ENCODE peak calls at places on chromosome 14, in seven cellular contexts. F, W, R, Z, E, Q and B are unnamed samples.
A peak's percentile ranks its signal among the peaks of the same experiment; 100 is the strongest.

GRCh38 chr14:68521557-68521901 is 271.3 kb downstream of the ZFP36L1 start:
- DNase-seq in R (no peak), Z (no peak), E (no peak), W (no peak), F (no peak), Q (no peak), B (no peak)

GRCh38 chr14:68626386-68626785 is 166.5 kb downstream of the ZFP36L1 start:
- DNase-seq in W (no peak), F (no peak), R (no peak), Z (no peak), E (no peak), Q (no peak), B (no peak)

GRCh38 chr14:51422704-51423103 is 182.7 kb downstream of the TMX1 start:
- DNase-seq in W (no peak), F (no peak), E (no peak), Z (no peak), R (no peak), Q (no peak), B (no peak)

GRCh38 chr14:99015833-99016232 is 256.2 kb downstream of the BCL11B start:
- DNase-seq in W (no peak), Q (no peak), E (no peak), F (no peak), Z (no peak), R (no peak), B (no peak)

GRCh38 chr14:72595152-72595551 is 298.7 kb downstream of the DPF3 start:
- DNase-seq in E (no peak), Q (no peak), R (no peak), Z (no peak), F (no peak), W (no peak), B (no peak)

GRCh38 chr14:70808023-70808401 is 1.3 kb downstream of the MAP3K9 start:
- DNase-seq in Z (no peak), E (peak; percentile 41), R (no peak), W (no peak), F (no peak), Q (peak; percentile 58), B (no peak)

GRCh38 chr14:69475194-69475818 is 9.2 kb upstream of the PLEKHD1 start:
- DNase-seq in W (no peak), R (no peak), Z (no peak), E (peak; percentile 23), Q (peak; percentile 36), F (no peak), B (no peak)

GRCh38 chr14:90368946-90369721 is 27.7 kb upstream of the CALM1 start:
- DNase-seq in W (no peak), E (no peak), R (no peak), Q (no peak), Z (no peak), F (no peak), B (no peak)

GRCh38 chr14:69319911-69320310 is 60.0 kb downstream of the GALNT16 start:
- DNase-seq in W (no peak), F (no peak), Z (no peak), E (no peak), R (no peak), Q (no peak), B (no peak)

GRCh38 chr14:61860294-61860918 is 98.2 kb downstream of the SNAPC1 start:
- DNase-seq in F (peak; percentile 30), R (no peak), Z (peak; percentile 72), Q (peak; percentile 31), W (no peak), E (peak; percentile 60), B (no peak)

GRCh38 chr14:29817767-29818166 is 109.9 kb downstream of the PRKD1 start:
- DNase-seq in W (no peak), E (no peak), R (no peak), F (no peak), Z (no peak), Q (no peak), B (no peak)

GRCh38 chr14:66600416-66600815 is 92.5 kb downstream of the GPHN start:
- DNase-seq in F (no peak), R (no peak), Z (no peak), E (no peak), Q (no peak), W (no peak), B (no peak)

GRCh38 chr14:99548871-99549270 is 55.1 kb downstream of the CCDC85C start:
- DNase-seq in F (no peak), Q (no peak), W (no peak), E (no peak), Z (no peak), R (no peak), B (no peak)

GRCh38 chr14:42944284-42944683 is 1337.6 kb downstream of the LRFN5 start:
- DNase-seq in Z (no peak), Q (no peak), W (no peak), E (no peak), F (no peak), R (no peak), B (no peak)

GRCh38 chr14:68782091-68782981 is 10.5 kb downstream of the ZFP36L1 start:
- DNase-seq in Q (no peak), E (no peak), R (no peak), W (no peak), F (no peak), Z (peak; percentile 54), B (peak; percentile 59)

GRCh38 chr14:47935332-47935731 is 259.9 kb upstream of the MDGA2 start:
- DNase-seq in Q (no peak), W (no peak), R (no peak), Z (no peak), E (no peak), F (no peak), B (no peak)

GRCh38 chr14:70897475-70897874 is 9.8 kb upstream of the PCNX1 start:
- DNase-seq in Z (no peak), F (no peak), Q (no peak), E (no peak), W (no peak), R (no peak), B (no peak)

GRCh38 chr14:52067873-52068740 is 752 bp downstream of the NID2 start:
- DNase-seq in Q (no peak), W (no peak), E (peak; percentile 57), Z (peak; percentile 35), R (no peak), F (peak; percentile 43), B (no peak)

GRCh38 chr14:72932893-72933292 is 6.6 kb downstream of the DCAF4 start:
- DNase-seq in Z (no peak), F (no peak), R (no peak), E (no peak), W (no peak), Q (no peak), B (no peak)

GRCh38 chr14:30943694-30944093 is 69.3 kb downstream of the COCH start:
- DNase-seq in E (no peak), Q (no peak), W (no peak), R (no peak), Z (no peak), F (no peak), B (no peak)

GRCh38 chr14:101821528-101821927 is 60.0 kb downstream of the PPP2R5C start:
- DNase-seq in R (no peak), W (no peak), F (no peak), Z (no peak), E (no peak), Q (no peak), B (no peak)

GRCh38 chr14:104217486-104218360 is 79.3 kb downstream of the KIF26A start:
- DNase-seq in F (no peak), E (no peak), W (no peak), Z (no peak), Q (no peak), R (no peak), B (no peak)

GRCh38 chr14:33943484-33943883 is 7.4 kb downstream of the EGLN3 start:
- DNase-seq in Q (no peak), R (no peak), Z (no peak), F (no peak), E (no peak), W (no peak), B (no peak)

GRCh38 chr14:23078692-23079116 is 16.2 kb downstream of the ACIN1 start:
- DNase-seq in R (no peak), W (no peak), Z (peak; percentile 66), E (no peak), F (no peak), Q (no peak), B (peak; percentile 91)

GRCh38 chr14:104353921-104354701 is 215.7 kb downstream of the KIF26A start:
- DNase-seq in R (no peak), Z (no peak), E (no peak), W (no peak), Q (no peak), F (no peak), B (no peak)

GRCh38 chr14:96702831-96703230 is 94.4 kb upstream of the VRK1 start:
- DNase-seq in Z (no peak), E (no peak), Q (no peak), R (no peak), W (no peak), F (no peak), B (no peak)

GRCh38 chr14:50044040-50044651 is 72.2 kb downstream of the VCPKMT start:
- DNase-seq in Q (no peak), E (no peak), F (no peak), W (no peak), R (no peak), Z (no peak), B (no peak)

GRCh38 chr14:84442481-84442880 is 1087.5 kb upstream of the FLRT2 start:
- DNase-seq in Q (no peak), R (no peak), E (peak; percentile 23), Z (no peak), W (no peak), F (no peak), B (no peak)

GRCh38 chr14:24315243-24315806 is 4.0 kb downstream of the LTB4R start:
- DNase-seq in F (no peak), E (no peak), R (no peak), Q (no peak), W (no peak), Z (no peak), B (no peak)
- H3K27ac ChIP-seq in F (no peak overlapping the region), E (no peak overlapping the region), R (peak overlapping the region; percentile 94), Q (no peak overlapping the region), W (no peak overlapping the region), Z (no peak overlapping the region), B (peak overlapping the region; percentile 48)

DNA sequence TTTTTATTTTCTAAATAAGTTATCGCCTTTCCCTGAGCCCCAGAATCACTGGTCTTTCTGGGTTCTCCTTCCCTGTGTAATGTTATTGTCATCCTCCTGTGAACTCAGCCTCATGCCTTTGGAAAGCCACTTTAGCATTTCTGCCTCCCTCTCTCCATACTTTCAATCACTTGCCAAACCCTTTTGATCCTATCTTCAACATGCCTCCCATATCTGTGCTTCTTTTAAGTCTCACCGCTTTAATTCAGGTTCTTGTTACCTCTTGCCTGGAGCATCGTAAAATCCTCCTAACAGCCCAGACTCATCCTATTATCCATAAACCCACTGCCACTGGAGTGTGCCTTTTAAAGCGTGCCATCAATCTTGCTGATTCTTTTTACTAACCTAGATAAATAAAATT is 321.8 kb downstream of the BMP4 start:
- DNase-seq in W (no peak), F (no peak), Z (no peak), Q (no peak), E (no peak), R (no peak), B (no peak)
- H3K36me3 ChIP-seq in W (no peaks in the 10 kb centered on the region), F (no peaks in the 10 kb centered on the region), Z (no peaks in the 10 kb centered on the region), Q (no peaks in the 10 kb centered on the region), E (no peaks in the 10 kb centered on the region), R (no peaks in the 10 kb centered on the region), B (no peaks in the 10 kb centered on the region)

GRCh38 chr14:32212833-32213232 is 9.8 kb upstream of the RNU6-8 start:
- DNase-seq in E (no peak), R (no peak), W (no peak), Q (no peak), Z (no peak), F (no peak), B (no peak)

GRCh38 chr14:32217301-32217700 is 14.2 kb upstream of the RNU6-8 start:
- DNase-seq in Z (no peak), E (no peak), W (no peak), Q (no peak), F (no peak), R (no peak), B (no peak)
- H3K27ac ChIP-seq in Z (no peak overlapping the region), E (no peak overlapping the region), W (no peak overlapping the region), Q (no peak overlapping the region), F (no peak overlapping the region), R (no peak overlapping the region), B (no peak overlapping the region)

GRCh38 chr14:36006623-36007022 is 169.9 kb downstream of the PTCSC3 start:
- DNase-seq in W (no peak), Z (no peak), R (no peak), E (no peak), Q (no peak), F (no peak), B (no peak)
- H3K36me3 ChIP-seq in W (no peaks in the 10 kb centered on the region), Z (no peaks in the 10 kb centered on the region), R (no peaks in the 10 kb centered on the region), E (no peaks in the 10 kb centered on the region), Q (no peaks in the 10 kb centered on the region), F (no peaks in the 10 kb centered on the region), B (no peaks in the 10 kb centered on the region)